ENCODE peak calls at places on chromosomes 12 and 14, in ten cellular contexts. M is cardiac muscle cell; Z is cardiac fibroblast; Q is body of pancreas; T is uterus; H is CD8-positive, alpha-beta T cell; S is GM12864; V is hepatocyte; C is prostate gland; G is heart right ventricle. B is an unnamed sample.

GRCh38 chr12:50287271-50287670 is 4.0 kb upstream of the LIMA1 start:
- DNase-seq in H (no peak), M (no peak), G (no peak), S (no peak), T (no peak), V (no peak), C (no peak), Z (no peak), Q (no peak), B (no peak)

GRCh38 chr12:122668268-122668667 is 34.9 kb downstream of the HCAR2 start:
- DNase-seq in C (no peak), H (no peak), S (no peak), G (no peak), M (no peak), Q (no peak), T (no peak), Z (no peak), V (no peak), B (no peak)

GRCh38 chr14:68576496-68577244 is 216.2 kb downstream of the ZFP36L1 start:
- DNase-seq in V (peak; percentile 35), Q (no peak), C (no peak), T (no peak), S (no peak), G (no peak), M (no peak), H (no peak), Z (peak; percentile 52), B (peak; percentile 80)

GRCh38 chr12:28799337-28799736 is 349.7 kb upstream of the FAR2 start:
- DNase-seq in G (no peak), V (peak; percentile 16), C (no peak), T (no peak), H (no peak), Q (no peak), Z (no peak), M (no peak), S (no peak), B (peak; percentile 29)

GRCh38 chr12:123034022-123034541 is 53.6 kb downstream of the ARL6IP4 start:
- DNase-seq in H (peak; percentile 15), T (no peak), S (no peak), V (no peak), Z (no peak), C (no peak), M (no peak), Q (no peak), G (no peak), B (no peak)

GRCh38 chr12:79174656-79175055 is 310.1 kb downstream of the SYT1 start:
- DNase-seq in V (peak; percentile 46), T (no peak), G (no peak), Q (no peak), Z (peak; percentile 78), M (peak; percentile 33), H (no peak), S (no peak), C (no peak), B (peak; percentile 88)

GRCh38 chr14:103576371-103577024 is 13.7 kb downstream of the COA8 start:
- DNase-seq in V (peak; percentile 91), S (no peak), M (peak; percentile 61), Z (peak; percentile 96), Q (peak; percentile 84), C (peak; percentile 92), T (peak; percentile 84), H (no peak), G (peak; percentile 86), B (peak; percentile 86)

GRCh38 chr12:32444895-32445294 is 45.5 kb downstream of the FGD4 start:
- DNase-seq in M (peak; percentile 68), Q (peak; percentile 68), H (no peak), C (no peak), Z (peak; percentile 84), T (no peak), V (peak; percentile 83), G (no peak), S (no peak), B (peak; percentile 67)

DNA sequence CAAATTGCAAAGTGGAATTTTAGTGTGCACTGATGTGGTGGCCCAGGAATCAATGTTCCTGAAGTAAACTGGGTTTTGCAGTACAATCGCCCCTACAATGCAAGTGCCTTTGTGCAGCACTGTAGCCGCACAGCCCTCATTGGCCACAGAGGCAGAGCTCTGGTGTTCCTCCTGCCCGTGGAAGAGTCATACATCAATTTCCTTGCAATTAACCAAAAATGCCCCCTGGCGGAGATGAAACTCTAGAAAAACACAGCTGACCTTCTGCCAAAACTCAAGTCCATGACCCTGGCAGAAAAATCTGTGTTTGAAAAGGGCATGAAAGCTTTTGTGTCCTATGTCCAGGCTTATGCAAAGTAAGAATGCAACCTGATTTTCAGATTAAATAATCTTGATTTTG is 117.9 kb upstream of the PRB2 start:
- DNase-seq in M (no peak), Q (no peak), T (no peak), C (no peak), Z (peak; percentile 7), H (no peak), S (no peak), V (no peak), G (no peak), B (no peak)
- TF ChIP-seq CTCF in M (peak; percentile 15), Q (no peak), T (no peak), C (no peak), Z (peak; percentile 8), H (no peak), S (peak; percentile 21), V (no peak), G (no peak), B (no peak)

GRCh38 chr14:72743626-72744025 is 150.3 kb downstream of the DPF3 start:
- DNase-seq in G (no peak), T (no peak), H (no peak), Z (peak; percentile 27), C (no peak), V (no peak), M (no peak), Q (peak; percentile 75), S (no peak), B (peak; percentile 56)
- H3K4me3 ChIP-seq in G (no peak overlapping the region), T (no peak overlapping the region), H (no peak overlapping the region), Z (no peak overlapping the region), C (no peak overlapping the region), V (no peak overlapping the region), M (no peak overlapping the region), Q (no peak overlapping the region), S (no peak overlapping the region), B (no peak overlapping the region)

DNA sequence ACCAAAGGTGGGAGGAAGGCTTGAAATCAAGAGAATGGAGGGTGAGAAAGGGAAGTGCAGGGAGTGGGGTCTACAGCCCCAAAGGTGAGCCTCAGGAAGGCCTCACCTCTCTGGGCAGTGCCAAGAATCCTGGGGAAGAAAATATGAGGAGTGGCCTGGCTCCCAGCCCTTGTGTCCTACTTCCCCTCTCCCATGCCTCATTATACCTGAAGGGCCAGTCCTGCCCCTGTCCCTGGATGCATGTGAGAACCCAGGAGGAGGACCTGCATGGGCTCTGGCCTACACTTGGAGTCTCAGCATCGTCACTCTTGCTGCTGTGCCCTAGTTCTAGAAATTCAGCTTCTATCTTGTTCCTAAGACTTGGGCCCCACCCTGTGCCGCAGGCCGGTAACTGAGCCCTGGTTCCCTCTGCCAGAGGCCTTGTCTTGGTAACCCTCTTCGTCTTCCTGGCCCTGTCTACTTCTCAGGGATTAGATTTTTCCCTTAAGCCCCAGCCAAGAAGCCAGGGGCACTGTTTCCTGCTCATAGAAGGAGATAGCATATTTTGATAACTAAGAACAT is 10.9 kb upstream of the MYH7 start:
- DNase-seq in M (peak; percentile 54), Q (no peak), T (no peak), G (peak; percentile 36), S (no peak), H (no peak), Z (no peak), C (no peak), V (no peak), B (no peak)
- TF ChIP-seq CTCF in M (no peak), Q (no peak), T (no peak), G (no peak), S (no peak), H (no peak), Z (no peak), C (no peak), V (no peak), B (no peak)

GRCh38 chr14:28767851-28768548 is 1.4 kb downstream of the FOXG1 start:
- DNase-seq in V (peak; percentile 49), G (no peak), H (no peak), M (no peak), S (no peak), T (no peak), Z (no peak), C (no peak), Q (no peak), B (no peak)

GRCh38 chr14:28765907-28766504 is 581 bp upstream of the FOXG1 start:
- DNase-seq in T (no peak), Q (no peak), G (no peak), V (peak; percentile 25), Z (peak; percentile 26), M (peak; percentile 37), C (no peak), H (no peak), S (no peak), B (no peak)

GRCh38 chr14:28766505-28767238 is at the start of gene FOXG1:
- DNase-seq in G (no peak), H (no peak), Z (peak; percentile 71), S (no peak), Q (no peak), V (no peak), T (no peak), C (no peak), M (peak; percentile 56), B (peak; percentile 43)

GRCh38 chr14:28768549-28768870 is 1.9 kb downstream of the FOXG1 start:
- DNase-seq in G (no peak), H (no peak), Q (no peak), T (no peak), V (no peak), Z (no peak), S (no peak), C (no peak), M (no peak), B (no peak)

GRCh38 chr14:28767239-28767850 is 758 bp downstream of the FOXG1 start:
- DNase-seq in V (no peak), Q (no peak), S (no peak), G (no peak), C (no peak), M (no peak), Z (no peak), T (no peak), H (no peak), B (no peak)
- H3K4me3 ChIP-seq in V (no peak overlapping the region), Q (no peak overlapping the region), S (no peak overlapping the region), G (no peak overlapping the region), C (no peak overlapping the region), M (no peak overlapping the region), Z (no peak overlapping the region), T (no peak overlapping the region), H (no peak overlapping the region), B (peak overlapping the region; percentile 31)

B was measured in fibroblast of the aortic adventitia.